ENCODE peak calls at places on chromosomes 1 and 21, in nine cellular contexts. W is RWPE1; H is cardiac fibroblast; K is IMR-90; C is astrocyte of the cerebellum; F is left ventricle myocardium inferior; I is GM20000; L is A549; Q is CD8-positive, alpha-beta T cell. V is an unnamed sample.

GRCh38 chr1:220123889-220124288 is 30.0 kb downstream of the IARS2 start:
- DNase-seq in Q (no peak), H (no peak), K (no peak), F (no peak), I (no peak), L (peak), C (no peak), W (no peak), V (no peak)

GRCh38 chr1:174836543-174836942 is 163.2 kb upstream of the CACYBP start:
- DNase-seq in W (no peak), K (peak), F (no peak), H (no peak), I (no peak), L (no peak), Q (no peak), C (peak), V (no peak)

GRCh38 chr1:228969968-228970800 is 234.9 kb downstream of the RHOU start:
- DNase-seq in L (no peak), K (no peak), C (no peak), Q (no peak), H (no peak), F (no peak), I (no peak), W (no peak), V (no peak)

GRCh38 chr1:89904219-89904980 is 83.6 kb downstream of the LRRC8D start:
- DNase-seq in W (no peak), H (no peak), Q (no peak), K (no peak), F (no peak), C (no peak), I (no peak), L (no peak), V (no peak)

GRCh38 chr1:39003787-39004186 is 12.7 kb downstream of the AKIRIN1 start:
- DNase-seq in I (no peak), H (no peak), W (no peak), Q (no peak), K (peak), C (no peak), F (no peak), L (no peak), V (no peak)

GRCh38 chr1:211648980-211649934 is 26.2 kb downstream of the NEK2 start:
- DNase-seq in W (no peak), K (peak), C (no peak), H (peak), I (peak), F (peak), Q (no peak), L (peak), V (no peak)

GRCh38 chr1:246602194-246602593 is 35.9 kb downstream of the CNST start:
- DNase-seq in Q (no peak), L (no peak), H (no peak), I (no peak), W (no peak), K (peak), C (peak), F (no peak), V (no peak)

GRCh38 chr1:72635719-72636118 is 353.4 kb upstream of the NEGR1 start:
- DNase-seq in L (no peak), F (no peak), Q (no peak), K (no peak), W (no peak), I (no peak), C (peak), H (peak), V (no peak)

GRCh38 chr1:116382321-116382720 is 9.3 kb downstream of the ATP1A1 start:
- DNase-seq in C (no peak), I (no peak), K (peak), H (peak), W (no peak), L (no peak), Q (no peak), F (no peak), V (no peak)

GRCh38 chr21:43922949-43923348 is 57.9 kb downstream of the AGPAT3 start:
- DNase-seq in L (no peak), H (no peak), K (no peak), F (no peak), W (no peak), Q (no peak), I (no peak), C (no peak), V (no peak)

DNA sequence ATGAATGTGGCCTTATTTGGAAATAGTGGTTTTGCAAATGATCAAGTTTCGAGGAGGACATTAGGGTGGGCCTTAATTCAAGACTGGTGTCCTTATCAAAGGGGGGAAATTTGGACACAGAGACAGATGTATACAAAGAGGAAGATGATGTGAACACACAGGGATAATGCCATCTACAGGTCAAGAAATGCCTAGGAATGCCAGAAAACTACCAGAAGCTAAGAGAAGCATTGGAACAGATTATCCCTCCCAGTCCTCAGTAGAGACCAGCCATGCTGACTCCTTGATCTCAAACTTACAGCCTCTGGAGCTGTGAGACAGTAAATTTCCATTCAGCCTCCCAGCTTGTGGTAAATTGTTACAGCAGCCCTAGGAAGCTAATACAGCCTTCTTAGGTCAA is 151.4 kb downstream of the PTGER3 start:
- DNase-seq in F (no peak), L (no peak), C (no peak), I (no peak), W (no peak), H (no peak), Q (no peak), K (no peak), V (no peak)
- TF ChIP-seq CTCF in F (peak), L (no peak), C (no peak), I (no peak), W (no peak), H (no peak), Q (no peak), K (no peak), V (peak)

DNA sequence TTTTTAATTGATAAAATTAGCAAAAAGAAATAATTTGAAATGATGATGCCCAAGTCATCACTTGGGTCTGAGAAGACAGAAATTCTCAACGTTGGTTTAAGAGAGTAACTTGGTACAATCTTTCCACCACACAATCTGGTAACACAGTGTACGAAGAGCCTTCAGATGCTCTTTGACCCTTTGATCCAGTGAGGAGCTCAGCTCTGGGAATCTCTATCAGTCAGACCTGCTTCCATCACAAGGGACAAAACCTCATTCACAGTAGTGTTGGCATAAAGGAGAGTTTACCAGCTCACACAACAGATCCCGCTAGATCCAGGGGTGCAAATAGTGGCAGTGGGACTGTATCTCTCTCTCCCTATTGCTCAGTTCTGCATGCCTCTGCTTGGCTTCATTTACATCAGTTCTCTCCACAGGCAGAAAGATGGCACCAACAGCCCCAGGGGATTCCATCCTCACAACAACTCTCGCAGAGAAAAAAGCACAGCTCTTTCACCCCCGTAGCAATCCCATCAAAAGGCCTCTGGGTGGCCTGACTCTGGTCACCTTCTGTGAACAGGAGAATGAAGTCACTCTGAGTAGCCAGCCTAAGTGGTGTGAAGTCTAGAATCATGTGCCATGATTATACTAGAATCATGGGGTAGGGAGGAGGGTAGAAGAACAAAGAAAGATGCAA is 119.7 kb downstream of the ZNF281 start:
- DNase-seq in I (no peak), H (no peak), Q (no peak), W (peak), L (peak), C (no peak), K (no peak), F (no peak), V (no peak)
- TF ChIP-seq CTCF in I (no peak), H (no peak), Q (no peak), W (no peak), L (peak), C (no peak), K (no peak), F (no peak), V (no peak)

DNA sequence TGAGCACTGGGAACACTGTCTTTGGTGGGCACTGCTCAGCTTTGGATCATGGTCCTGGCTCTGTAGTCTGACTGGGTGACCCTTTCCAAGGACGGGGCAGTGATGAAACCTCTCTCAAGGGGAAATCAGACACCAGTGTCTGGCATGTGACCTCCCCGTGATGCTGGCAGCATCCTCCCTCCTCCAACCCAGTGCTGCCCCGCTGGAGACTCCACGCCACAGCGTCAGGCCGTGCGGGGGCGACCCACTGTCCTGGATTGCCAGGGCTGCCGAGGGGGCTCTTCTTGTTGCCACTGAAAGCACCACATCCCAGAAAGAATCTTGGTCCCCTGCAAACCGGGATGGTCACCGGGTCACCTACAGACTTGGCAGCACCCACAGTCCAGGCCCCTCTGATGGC is 146.4 kb upstream of the ARHGEF16 start:
- DNase-seq in Q (no peak), L (no peak), C (no peak), H (no peak), K (no peak), I (no peak), W (no peak), F (peak), V (no peak)
- TF ChIP-seq CTCF in Q (no peak), L (no peak), C (no peak), H (no peak), K (no peak), I (no peak), W (no peak), F (peak), V (no peak)

DNA sequence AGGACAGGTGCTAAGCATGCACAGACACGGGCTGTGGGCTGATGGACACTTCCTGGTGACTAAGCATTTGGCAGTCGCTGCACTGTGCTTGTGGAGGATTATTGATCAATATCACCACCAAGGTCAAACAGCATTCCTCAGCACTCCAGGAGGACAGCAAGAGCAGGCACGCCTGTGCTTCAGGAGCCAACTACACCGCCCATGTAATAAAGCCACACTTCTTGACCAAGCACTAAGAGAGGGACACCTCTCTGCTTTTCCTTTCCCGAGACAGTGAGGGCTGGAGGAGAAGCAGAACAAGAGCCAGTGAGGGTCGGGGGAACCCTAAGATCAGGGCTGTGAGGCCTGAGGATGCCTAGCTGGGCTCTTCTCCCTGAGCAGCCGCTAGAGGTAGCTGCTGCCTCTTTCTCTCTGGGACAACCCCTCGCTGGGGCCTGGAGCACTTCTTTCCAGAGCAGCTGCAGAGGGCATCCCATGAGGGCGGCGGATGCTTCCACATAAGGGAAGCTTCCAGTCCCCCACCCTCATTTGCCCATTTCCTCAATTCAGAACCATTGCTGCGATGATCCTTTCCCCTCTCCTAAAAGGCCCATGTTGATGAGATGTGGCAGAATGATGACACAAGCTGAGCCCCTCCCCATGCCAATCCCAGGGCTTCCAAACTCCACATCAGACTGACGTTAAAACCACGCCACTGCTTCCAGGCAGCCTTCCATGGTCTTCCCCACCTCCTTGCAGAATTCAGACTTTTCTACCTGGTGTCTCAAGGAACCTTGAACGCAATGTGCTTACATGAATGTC is 19.1 kb downstream of the RAB7B start:
- DNase-seq in L (peak), H (peak), F (peak), Q (no peak), C (no peak), I (peak), W (peak), K (peak), V (no peak)
- TF ChIP-seq CTCF in L (peak), H (peak), F (peak), Q (no peak), C (peak), I (peak), W (peak), K (peak), V (peak)

DNA sequence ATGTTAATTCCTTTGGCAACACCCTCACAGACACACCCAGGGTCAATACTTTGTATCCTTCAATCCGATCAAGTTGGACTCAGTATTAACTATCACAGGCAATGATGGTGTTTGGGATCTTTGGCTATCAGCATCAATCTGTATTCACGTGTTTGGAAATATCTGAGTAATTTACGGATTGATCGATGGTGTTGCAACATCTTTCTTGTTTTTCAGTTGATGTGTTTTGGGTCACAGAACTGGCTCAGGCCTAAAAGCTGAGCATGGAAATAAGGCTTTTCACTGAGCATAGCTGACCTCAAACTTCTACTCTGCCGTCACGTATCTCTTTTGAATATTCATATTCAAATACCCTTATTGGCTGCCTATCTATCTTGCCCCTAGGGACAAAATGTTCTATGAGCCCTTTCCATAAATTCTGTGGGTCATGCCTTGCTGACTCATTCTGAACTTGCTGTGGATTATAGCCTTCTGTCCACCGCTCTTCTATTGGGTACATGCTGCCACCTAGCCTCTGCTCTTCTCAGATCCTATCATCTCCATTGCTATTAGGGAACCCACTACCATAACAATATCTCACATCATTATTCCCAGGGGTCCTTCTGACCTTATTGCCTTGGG is 156.0 kb downstream of the PDE4B start:
- DNase-seq in C (no peak), W (no peak), Q (no peak), I (no peak), H (peak), F (no peak), L (peak), K (peak), V (peak)
- TF ChIP-seq CTCF in C (peak), W (no peak), Q (no peak), I (no peak), H (peak), F (no peak), L (no peak), K (peak), V (peak)

V was measured in AG09319.